ENCODE peak calls at places on chromosomes 6 and 20, in nine cellular contexts. One of them, this sample, is unnamed.

GRCh38 chr6:70686548-70687133 is 19.0 kb downstream of the SMAP1 start:
- DNase-seq in astrocyte of the cerebellum: peak; percentile 20
- DNase-seq in B cell: no peak
- DNase-seq in GM04503: no peak
- DNase-seq in LoVo: peak; percentile 58
- DNase-seq in dermis blood vessel endothelial cell: peak; percentile 66
- DNase-seq in HFF-Myc: peak; percentile 27
- DNase-seq in stimulated activated CD4-positive, alpha-beta T cell treated with anti-CD3 and anti-CD28 coated beads, Interleukin-1b, Interleukin-23, amount 100 ng/mL, for 4 hours: no peak
- DNase-seq in AG09309: no peak
- DNase-seq in this sample: no peak

GRCh38 chr20:10741060-10741459 is 67.3 kb upstream of the JAG1 start:
- DNase-seq in stimulated activated CD4-positive, alpha-beta T cell treated with anti-CD3 and anti-CD28 coated beads, Interleukin-1b, Interleukin-23, amount 100 ng/mL, for 4 hours: no peak
- DNase-seq in GM04503: no peak
- DNase-seq in astrocyte of the cerebellum: no peak
- DNase-seq in B cell: no peak
- DNase-seq in LoVo: no peak
- DNase-seq in HFF-Myc: no peak
- DNase-seq in dermis blood vessel endothelial cell: no peak
- DNase-seq in AG09309: no peak
- DNase-seq in this sample: no peak

GRCh38 chr6:80541186-80541585 is 434.7 kb downstream of the BCKDHB start:
- DNase-seq in AG09309: peak; percentile 51
- DNase-seq in LoVo: peak; percentile 88
- DNase-seq in stimulated activated CD4-positive, alpha-beta T cell treated with anti-CD3 and anti-CD28 coated beads, Interleukin-1b, Interleukin-23, amount 100 ng/mL, for 4 hours: no peak
- DNase-seq in GM04503: peak; percentile 63
- DNase-seq in dermis blood vessel endothelial cell: no peak
- DNase-seq in astrocyte of the cerebellum: peak; percentile 48
- DNase-seq in B cell: no peak
- DNase-seq in HFF-Myc: peak; percentile 81
- DNase-seq in this sample: no peak

GRCh38 chr6:130027948-130028347 is 9.6 kb downstream of the L3MBTL3 start:
- DNase-seq in AG09309: no peak
- DNase-seq in astrocyte of the cerebellum: no peak
- DNase-seq in stimulated activated CD4-positive, alpha-beta T cell treated with anti-CD3 and anti-CD28 coated beads, Interleukin-1b, Interleukin-23, amount 100 ng/mL, for 4 hours: no peak
- DNase-seq in GM04503: no peak
- DNase-seq in dermis blood vessel endothelial cell: no peak
- DNase-seq in HFF-Myc: no peak
- DNase-seq in LoVo: no peak
- DNase-seq in B cell: no peak
- DNase-seq in this sample: no peak

GRCh38 chr6:35955071-35955470 is 34.2 kb upstream of the SRPK1 start:
- DNase-seq in B cell: no peak
- DNase-seq in AG09309: no peak
- DNase-seq in LoVo: no peak
- DNase-seq in dermis blood vessel endothelial cell: peak; percentile 12
- DNase-seq in GM04503: no peak
- DNase-seq in astrocyte of the cerebellum: no peak
- DNase-seq in HFF-Myc: no peak
- DNase-seq in stimulated activated CD4-positive, alpha-beta T cell treated with anti-CD3 and anti-CD28 coated beads, Interleukin-1b, Interleukin-23, amount 100 ng/mL, for 4 hours: no peak
- DNase-seq in this sample: no peak

GRCh38 chr20:1150218-1150617 is 31.8 kb downstream of the PSMF1 start:
- DNase-seq in LoVo: no peak
- DNase-seq in stimulated activated CD4-positive, alpha-beta T cell treated with anti-CD3 and anti-CD28 coated beads, Interleukin-1b, Interleukin-23, amount 100 ng/mL, for 4 hours: no peak
- DNase-seq in HFF-Myc: no peak
- DNase-seq in B cell: no peak
- DNase-seq in dermis blood vessel endothelial cell: no peak
- DNase-seq in GM04503: no peak
- DNase-seq in AG09309: no peak
- DNase-seq in astrocyte of the cerebellum: no peak
- DNase-seq in this sample: no peak

GRCh38 chr6:15935661-15936060 is 193.2 kb upstream of the MYLIP start:
- DNase-seq in GM04503: no peak
- DNase-seq in HFF-Myc: no peak
- DNase-seq in stimulated activated CD4-positive, alpha-beta T cell treated with anti-CD3 and anti-CD28 coated beads, Interleukin-1b, Interleukin-23, amount 100 ng/mL, for 4 hours: no peak
- DNase-seq in LoVo: no peak
- DNase-seq in AG09309: no peak
- DNase-seq in B cell: no peak
- DNase-seq in astrocyte of the cerebellum: no peak
- DNase-seq in dermis blood vessel endothelial cell: no peak
- DNase-seq in this sample: no peak

GRCh38 chr20:49656304-49656703 is 57.4 kb downstream of the B4GALT5 start:
- DNase-seq in astrocyte of the cerebellum: no peak
- DNase-seq in dermis blood vessel endothelial cell: no peak
- DNase-seq in stimulated activated CD4-positive, alpha-beta T cell treated with anti-CD3 and anti-CD28 coated beads, Interleukin-1b, Interleukin-23, amount 100 ng/mL, for 4 hours: no peak
- DNase-seq in HFF-Myc: no peak
- DNase-seq in GM04503: no peak
- DNase-seq in LoVo: no peak
- DNase-seq in B cell: no peak
- DNase-seq in AG09309: no peak
- DNase-seq in this sample: no peak

GRCh38 chr20:41145821-41146620 is 8.7 kb downstream of the PLCG1 start:
- DNase-seq in stimulated activated CD4-positive, alpha-beta T cell treated with anti-CD3 and anti-CD28 coated beads, Interleukin-1b, Interleukin-23, amount 100 ng/mL, for 4 hours: no peak
- DNase-seq in astrocyte of the cerebellum: no peak
- DNase-seq in LoVo: no peak
- DNase-seq in GM04503: no peak
- DNase-seq in dermis blood vessel endothelial cell: peak; percentile 78
- DNase-seq in HFF-Myc: no peak
- DNase-seq in AG09309: no peak
- DNase-seq in B cell: no peak
- DNase-seq in this sample: no peak

GRCh38 chr20:3406481-3407425 is 716 bp downstream of the DNAAF9 start:
- DNase-seq in HFF-Myc: no peak
- DNase-seq in dermis blood vessel endothelial cell: peak; percentile 28
- DNase-seq in LoVo: no peak
- DNase-seq in B cell: peak; percentile 40
- DNase-seq in stimulated activated CD4-positive, alpha-beta T cell treated with anti-CD3 and anti-CD28 coated beads, Interleukin-1b, Interleukin-23, amount 100 ng/mL, for 4 hours: no peak
- DNase-seq in astrocyte of the cerebellum: no peak
- DNase-seq in AG09309: peak; percentile 21
- DNase-seq in GM04503: no peak
- DNase-seq in this sample: peak; percentile 8

GRCh38 chr6:26224940-26225847 is 138.0 kb downstream of the HFE start:
- DNase-seq in B cell: no peak
- DNase-seq in stimulated activated CD4-positive, alpha-beta T cell treated with anti-CD3 and anti-CD28 coated beads, Interleukin-1b, Interleukin-23, amount 100 ng/mL, for 4 hours: no peak
- DNase-seq in dermis blood vessel endothelial cell: peak; percentile 77
- DNase-seq in LoVo: no peak
- DNase-seq in astrocyte of the cerebellum: peak; percentile 90
- DNase-seq in GM04503: peak; percentile 79
- DNase-seq in HFF-Myc: peak; percentile 92
- DNase-seq in AG09309: no peak
- DNase-seq in this sample: no peak

GRCh38 chr6:7311171-7311570 is 1.8 kb downstream of the SSR1 start:
- DNase-seq in HFF-Myc: no peak
- DNase-seq in LoVo: no peak
- DNase-seq in stimulated activated CD4-positive, alpha-beta T cell treated with anti-CD3 and anti-CD28 coated beads, Interleukin-1b, Interleukin-23, amount 100 ng/mL, for 4 hours: no peak
- DNase-seq in dermis blood vessel endothelial cell: no peak
- DNase-seq in AG09309: no peak
- DNase-seq in astrocyte of the cerebellum: no peak
- DNase-seq in B cell: no peak
- DNase-seq in GM04503: no peak
- DNase-seq in this sample: no peak

GRCh38 chr6:111033628-111034289 is 51.9 kb downstream of the RPF2 start:
- DNase-seq in AG09309: no peak
- DNase-seq in B cell: no peak
- DNase-seq in GM04503: no peak
- DNase-seq in LoVo: no peak
- DNase-seq in stimulated activated CD4-positive, alpha-beta T cell treated with anti-CD3 and anti-CD28 coated beads, Interleukin-1b, Interleukin-23, amount 100 ng/mL, for 4 hours: no peak
- DNase-seq in dermis blood vessel endothelial cell: no peak
- DNase-seq in HFF-Myc: no peak
- DNase-seq in astrocyte of the cerebellum: no peak
- DNase-seq in this sample: no peak